ENCODE peak calls at places on chromosome 2, in nine cellular contexts. U is GM12865, G is pancreas, T is IMR-90, E is lung, O is uterus, W is thoracic aorta, K is GM12878, I is ovary. R is an unnamed sample.

GRCh38 chr2:12617366-12617765 is 99.4 kb upstream of the TRIB2 start:
- DNase-seq in I (no peak), W (no peak), K (no peak), U (no peak), E (no peak), G (no peak), T (no peak), O (no peak), R (no peak)

GRCh38 chr2:98385050-98385699 is 38.9 kb downstream of the CNGA3 start:
- DNase-seq in W (no peak), O (peak), I (peak), U (peak), E (peak), T (peak), K (peak), G (peak), R (peak)

GRCh38 chr2:24919977-24920812 is at the start of gene ADCY3:
- DNase-seq in G (peak), T (peak), O (peak), W (no peak), U (peak), E (no peak), K (no peak), I (peak), R (no peak)

GRCh38 chr2:232889876-232890401 is 19.9 kb downstream of the SNORC start:
- DNase-seq in W (no peak), U (no peak), K (no peak), I (no peak), T (no peak), O (no peak), G (peak), E (no peak), R (peak)

GRCh38 chr2:151350579-151351195 is 6.7 kb upstream of the TNFAIP6 start:
- DNase-seq in E (no peak), W (no peak), I (no peak), O (no peak), U (no peak), T (no peak), K (no peak), G (no peak), R (no peak)

GRCh38 chr2:86491088-86491487 is 49.9 kb downstream of the KDM3A start:
- DNase-seq in G (no peak), O (no peak), I (no peak), K (no peak), U (no peak), E (no peak), W (no peak), T (no peak), R (no peak)

GRCh38 chr2:107595749-107596148 is 230.9 kb upstream of the RGPD4 start:
- DNase-seq in I (no peak), U (no peak), W (no peak), G (no peak), T (peak), E (no peak), K (no peak), O (no peak), R (no peak)

GRCh38 chr2:111897924-111898702 is at the start of gene MERTK:
- DNase-seq in G (peak), I (peak), U (peak), K (no peak), O (peak), W (peak), E (peak), T (peak), R (peak)

GRCh38 chr2:101478561-101479001 is 3.7 kb upstream of the RFX8 start:
- DNase-seq in T (peak), U (no peak), G (no peak), W (no peak), E (no peak), I (no peak), O (no peak), K (no peak), R (no peak)

GRCh38 chr2:11543337-11544216 is 9.7 kb downstream of the GREB1 start:
- DNase-seq in T (no peak), I (peak), O (no peak), G (no peak), W (no peak), E (no peak), U (no peak), K (no peak), R (no peak)

GRCh38 chr2:213065583-213066444 is 85.6 kb downstream of the IKZF2 start:
- DNase-seq in W (no peak), E (peak), O (no peak), K (no peak), I (peak), G (peak), U (peak), T (peak), R (no peak)

GRCh38 chr2:54558188-54558975 is 102.3 kb downstream of the SPTBN1 start:
- DNase-seq in G (peak), K (no peak), U (peak), O (peak), T (peak), E (peak), W (no peak), I (peak), R (no peak)

GRCh38 chr2:84435331-84436081 is 23.6 kb downstream of the SUCLG1 start:
- DNase-seq in I (no peak), G (no peak), T (peak), W (no peak), K (no peak), E (no peak), U (no peak), O (no peak), R (no peak)

GRCh38 chr2:239445771-239446524 is 45.1 kb upstream of the HDAC4 start:
- DNase-seq in E (peak), U (no peak), W (no peak), K (no peak), O (no peak), I (peak), G (no peak), T (no peak), R (no peak)

GRCh38 chr2:2572393-2573204 is 241.5 kb upstream of the MYT1L start:
- DNase-seq in I (no peak), W (no peak), E (no peak), K (no peak), O (no peak), U (no peak), T (no peak), G (no peak), R (no peak)

GRCh38 chr2:143284087-143284675 is 155.0 kb downstream of the ARHGAP15 start:
- DNase-seq in O (no peak), E (no peak), K (no peak), W (no peak), T (peak), I (no peak), G (no peak), U (peak), R (no peak)

GRCh38 chr2:233100192-233100998 is 40.3 kb downstream of the INPP5D start:
- DNase-seq in U (peak), W (no peak), K (peak), T (no peak), I (no peak), G (no peak), O (no peak), E (no peak), R (no peak)

DNA sequence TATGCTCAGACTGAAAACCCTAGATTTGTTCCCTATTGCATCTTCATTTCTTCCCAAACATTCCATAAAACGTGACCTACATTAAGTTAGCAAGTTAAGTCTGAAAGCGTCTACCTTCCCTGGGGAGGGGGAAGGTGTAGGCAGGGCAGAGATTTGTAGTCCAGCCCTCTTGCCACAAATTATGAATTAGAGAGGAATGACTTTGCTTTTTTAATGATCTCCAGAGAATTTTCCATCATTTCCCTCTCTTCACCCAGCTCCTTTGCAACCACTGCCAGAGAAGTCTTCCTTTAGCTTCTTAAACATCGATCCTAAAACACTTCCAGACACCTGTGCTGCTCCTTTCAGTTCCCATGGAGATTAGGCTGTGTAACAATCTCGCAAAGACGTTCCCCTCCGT is 1.2 kb downstream of the C2orf76 start:
- DNase-seq in G (no peak), W (no peak), O (no peak), E (no peak), U (no peak), I (no peak), K (no peak), T (no peak), R (no peak)
- H3K4me3 ChIP-seq in G (peak), W (peak), O (peak), E (no peak), U (peak), I (peak), K (peak), T (peak), R (no peak)

GRCh38 chr2:216661639-216662375 is 28.6 kb downstream of the IGFBP2 start:
- DNase-seq in K (no peak), E (no peak), I (no peak), O (no peak), T (no peak), W (no peak), G (no peak), U (peak), R (no peak)
- TF ChIP-seq CTCF in K (no peak), E (no peak), I (no peak), O (no peak), T (peak), W (no peak), G (no peak), U (peak), R (no peak)

DNA sequence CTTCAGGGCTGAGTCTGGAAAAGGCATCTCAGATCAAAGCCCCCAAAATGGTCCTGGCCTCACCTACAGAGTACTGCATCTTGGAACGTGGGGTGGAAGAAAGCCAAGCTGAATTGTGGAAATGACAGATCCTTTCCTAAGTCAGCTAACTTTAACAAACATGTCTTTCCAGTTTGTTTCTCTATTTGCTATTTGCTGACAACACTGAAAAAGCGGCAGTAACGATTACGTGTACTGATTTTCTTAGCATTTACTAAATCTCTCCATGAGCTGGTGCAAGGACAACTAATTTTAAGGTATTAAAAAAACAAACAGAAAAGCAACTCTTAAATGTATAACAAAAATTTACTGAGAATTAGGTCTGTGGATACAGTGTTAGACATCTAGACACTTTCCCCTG is 1.1 kb downstream of the HIBCH start:
- DNase-seq in E (no peak), T (no peak), K (no peak), G (no peak), O (no peak), U (no peak), W (no peak), I (no peak), R (no peak)
- H3K4me3 ChIP-seq in E (no peak), T (peak), K (peak), G (peak), O (peak), U (peak), W (peak), I (peak), R (no peak)

GRCh38 chr2:10222-10875 is 36.0 kb downstream of the FAM110C start:
- DNase-seq in E (no peak), W (no peak), O (peak), T (no peak), U (no peak), K (no peak), I (peak), G (no peak), R (peak)

GRCh38 chr2:11248-11941 is 34.9 kb downstream of the FAM110C start:
- DNase-seq in W (no peak), I (peak), O (peak), E (peak), G (peak), U (peak), K (no peak), T (peak), R (no peak)
- TF ChIP-seq CTCF in W (peak), I (no peak), O (peak), E (no peak), G (peak), U (peak), K (peak), T (peak), R (no peak)